ENCODE peak calls at places on chromosomes 12 and 14, in six cellular contexts. Y is astrocyte of the spinal cord, U is AG04450, R is mammary epithelial cell, L is WERI-Rb-1, Z is body of pancreas. N is an unnamed sample.

GRCh38 chr12:82688035-82688501 is 1.4 kb downstream of the TMTC2 start:
- DNase-seq in Y (peak), U (no peak), R (peak), L (no peak), Z (no peak), N (peak)

GRCh38 chr14:65228436-65228835 is 126.1 kb upstream of the MAX start:
- DNase-seq in Y (no peak), U (no peak), R (no peak), L (no peak), Z (no peak), N (no peak)

GRCh38 chr12:80493466-80493865 is 49.4 kb downstream of the PTPRQ start:
- DNase-seq in Y (no peak), U (no peak), R (no peak), L (no peak), Z (no peak), N (no peak)

GRCh38 chr12:75690556-75690955 is 179.1 kb upstream of the KRR1 start:
- DNase-seq in Y (peak), U (peak), R (peak), L (no peak), Z (no peak), N (peak)

GRCh38 chr14:21749306-21749868 is 75.8 kb upstream of the OR4E1 start:
- DNase-seq in Y (no peak), U (no peak), R (no peak), L (no peak), Z (no peak), N (no peak)

GRCh38 chr12:117148642-117149041 is 41.6 kb downstream of the FBXO21 start:
- DNase-seq in Y (no peak), U (no peak), R (no peak), L (no peak), Z (no peak), N (no peak)

GRCh38 chr12:106747973-106748436 is 26.5 kb upstream of the RIC8B start:
- DNase-seq in Y (no peak), U (no peak), R (no peak), L (no peak), Z (no peak), N (no peak)

GRCh38 chr14:33509927-33510535 is 440.8 kb downstream of the EGLN3 start:
- DNase-seq in Y (peak), U (no peak), R (peak), L (no peak), Z (no peak), N (peak)

GRCh38 chr12:82964446-82964845 is 277.7 kb downstream of the TMTC2 start:
- DNase-seq in Y (no peak), U (no peak), R (no peak), L (no peak), Z (no peak), N (no peak)

GRCh38 chr14:96089401-96089800 is 50.2 kb downstream of the C14orf132 start:
- DNase-seq in Y (no peak), U (no peak), R (no peak), L (no peak), Z (no peak), N (no peak)

GRCh38 chr12:27785882-27786570 is 6.0 kb upstream of the MANSC4 start:
- DNase-seq in Y (peak), U (peak), R (peak), L (no peak), Z (no peak), N (peak)

GRCh38 chr12:78146365-78146772 is 315.7 kb downstream of the NAV3 start:
- DNase-seq in Y (peak), U (peak), R (peak), L (no peak), Z (no peak), N (peak)

GRCh38 chr12:16482726-16483125 is 123.2 kb downstream of the LMO3 start:
- DNase-seq in Y (peak), U (no peak), R (no peak), L (no peak), Z (no peak), N (peak)

GRCh38 chr12:57491393-57492280 is 3.8 kb downstream of the MARS1 start:
- DNase-seq in Y (no peak), U (no peak), R (no peak), L (no peak), Z (no peak), N (no peak)

GRCh38 chr14:54730156-54730961 is 163.4 kb downstream of the SAMD4A start:
- DNase-seq in Y (peak), U (no peak), R (no peak), L (no peak), Z (no peak), N (peak)

GRCh38 chr12:11823043-11823442 is 173.6 kb downstream of the ETV6 start:
- DNase-seq in Y (peak), U (peak), R (no peak), L (no peak), Z (no peak), N (peak)

GRCh38 chr12:104864668-104865067 is 93.4 kb downstream of the SLC41A2 start:
- DNase-seq in Y (no peak), U (no peak), R (no peak), L (no peak), Z (no peak), N (peak)

GRCh38 chr12:110745632-110746284 is 3.1 kb upstream of the PPP1CC start:
- DNase-seq in Y (no peak), U (no peak), R (peak), L (no peak), Z (no peak), N (peak)

GRCh38 chr14:33207467-33208015 is 268.9 kb downstream of the NPAS3 start:
- DNase-seq in Y (no peak), U (no peak), R (no peak), L (no peak), Z (no peak), N (no peak)

GRCh38 chr12:26402648-26403047 is 207.3 kb downstream of the SSPN start:
- DNase-seq in Y (no peak), U (no peak), R (peak), L (no peak), Z (peak), N (no peak)

GRCh38 chr12:63266988-63267387 is 116.0 kb upstream of the AVPR1A start:
- DNase-seq in Y (no peak), U (no peak), R (no peak), L (no peak), Z (no peak), N (no peak)

GRCh38 chr14:90336985-90337384 is 5.2 kb upstream of the NRDE2 start:
- DNase-seq in Y (no peak), U (no peak), R (no peak), L (no peak), Z (no peak), N (no peak)

GRCh38 chr12:70408004-70408790 is 42.1 kb downstream of the KCNMB4 start:
- DNase-seq in Y (no peak), U (no peak), R (no peak), L (no peak), Z (no peak), N (no peak)

GRCh38 chr14:100767788-100768536 is 41.3 kb downstream of the DLK1 start:
- DNase-seq in Y (no peak), U (no peak), R (no peak), L (no peak), Z (no peak), N (no peak)

GRCh38 chr14:97874394-97874793 is 1077.2 kb downstream of the VRK1 start:
- DNase-seq in Y (no peak), U (no peak), R (no peak), L (no peak), Z (no peak), N (no peak)

GRCh38 chr12:48937170-48937569 is 11.9 kb upstream of the FKBP11 start:
- DNase-seq in Y (no peak), U (no peak), R (no peak), L (no peak), Z (no peak), N (no peak)
- TF ChIP-seq CTCF in Y (peak), U (peak), R (peak), L (peak), Z (no peak), N (no peak)

DNA sequence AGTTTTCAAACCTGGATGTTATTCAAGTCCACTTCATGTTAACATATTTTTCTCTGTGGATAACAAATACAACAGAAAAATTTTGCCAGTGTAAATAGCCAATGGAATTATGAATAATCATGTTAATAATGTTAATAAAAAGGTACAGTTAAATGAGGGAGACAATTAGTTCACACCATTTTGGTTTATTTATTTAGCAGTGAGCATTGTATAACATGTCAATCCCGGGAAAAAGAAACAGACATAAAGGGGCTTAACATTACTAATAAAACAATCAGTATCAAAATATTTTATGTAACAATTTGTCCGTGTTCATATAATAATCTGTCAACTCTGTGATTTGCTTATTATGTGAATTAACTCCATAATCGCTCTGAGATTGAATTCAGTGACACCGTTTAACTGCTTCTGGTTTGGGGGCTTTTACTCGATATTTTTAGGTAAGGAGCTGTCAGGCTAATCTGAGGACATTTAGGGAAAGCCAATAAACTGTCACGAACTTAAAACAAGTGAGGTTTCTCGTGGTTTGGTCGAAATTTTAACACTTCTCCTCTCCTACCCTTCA is 95.9 kb upstream of the HMGA2 start:
- DNase-seq in Y (no peak), U (no peak), R (no peak), L (no peak), Z (no peak), N (no peak)
- H3K4me3 ChIP-seq in Y (peak), U (peak), R (peak), L (no peak), Z (no peak), N (peak)

DNA sequence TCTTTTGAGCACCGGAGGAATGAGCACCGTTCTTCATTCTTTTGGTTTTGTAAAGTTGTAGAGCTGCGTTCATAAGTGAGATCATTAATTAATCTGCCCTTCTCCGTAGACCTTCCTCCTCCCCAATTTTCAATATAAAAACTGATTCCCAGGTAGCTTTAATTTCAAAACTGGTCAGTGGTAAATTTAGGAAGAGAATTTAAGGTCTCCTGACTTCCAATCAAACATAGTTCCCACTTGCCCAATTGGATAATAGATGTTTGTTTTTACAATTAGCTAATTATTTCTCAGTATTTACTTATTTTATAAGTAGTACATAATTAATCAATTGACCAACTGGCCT is 27.2 kb upstream of the YBX3 start:
- DNase-seq in Y (no peak), U (no peak), R (no peak), L (no peak), Z (no peak), N (no peak)
- TF ChIP-seq CTCF in Y (no peak), U (no peak), R (no peak), L (no peak), Z (no peak), N (no peak)

GRCh38 chr14:23154876-23155587 is 28.4 kb downstream of the SLC7A8 start:
- DNase-seq in Y (peak), U (peak), R (peak), L (peak), Z (peak), N (peak)
- H3K4me3 ChIP-seq in Y (no peak), U (peak), R (no peak), L (no peak), Z (no peak), N (peak)

GRCh38 chr12:127926004-127926403 is 341.0 kb upstream of the TMEM132C start:
- DNase-seq in Y (peak), U (no peak), R (no peak), L (peak), Z (no peak), N (peak)
- TF ChIP-seq CTCF in Y (peak), U (no peak), R (no peak), L (peak), Z (no peak), N (peak)

GRCh38 chr14:51539571-51540037 is 112.1 kb upstream of the FRMD6 start:
- DNase-seq in Y (peak), U (peak), R (peak), L (no peak), Z (no peak), N (peak)

GRCh38 chr14:51535443-51536044 is 116.2 kb upstream of the FRMD6 start:
- DNase-seq in Y (no peak), U (no peak), R (peak), L (no peak), Z (no peak), N (no peak)

GRCh38 chr14:51540364-51540763 is 111.3 kb upstream of the FRMD6 start:
- DNase-seq in Y (no peak), U (no peak), R (peak), L (no peak), Z (no peak), N (peak)

GRCh38 chr14:51534623-51535022 is 117.1 kb upstream of the FRMD6 start:
- DNase-seq in Y (no peak), U (no peak), R (peak), L (no peak), Z (peak), N (no peak)

DNA sequence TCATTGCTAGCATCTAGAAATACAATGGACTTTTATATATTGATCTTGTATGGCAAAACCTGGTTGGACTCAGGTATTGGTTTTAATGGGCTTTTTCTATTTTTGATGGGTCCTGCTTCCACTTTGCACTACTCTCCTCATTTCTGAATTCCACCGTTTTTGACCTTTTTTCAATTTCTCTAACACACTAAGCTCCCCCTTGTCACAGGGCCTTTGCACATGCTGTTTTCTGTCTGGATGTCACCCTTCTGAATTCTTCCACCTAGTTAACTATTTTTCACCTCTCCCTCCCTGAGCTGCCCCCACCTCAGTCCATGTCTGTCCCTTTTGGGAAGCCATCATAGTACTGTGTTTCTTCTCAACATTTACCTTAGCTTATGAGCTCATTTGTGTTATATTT is 112.7 kb upstream of the FRMD6 start:
- DNase-seq in Y (no peak), U (no peak), R (no peak), L (no peak), Z (no peak), N (no peak)
- H3K4me3 ChIP-seq in Y (no peak), U (no peak), R (no peak), L (no peak), Z (no peak), N (no peak)

DNA sequence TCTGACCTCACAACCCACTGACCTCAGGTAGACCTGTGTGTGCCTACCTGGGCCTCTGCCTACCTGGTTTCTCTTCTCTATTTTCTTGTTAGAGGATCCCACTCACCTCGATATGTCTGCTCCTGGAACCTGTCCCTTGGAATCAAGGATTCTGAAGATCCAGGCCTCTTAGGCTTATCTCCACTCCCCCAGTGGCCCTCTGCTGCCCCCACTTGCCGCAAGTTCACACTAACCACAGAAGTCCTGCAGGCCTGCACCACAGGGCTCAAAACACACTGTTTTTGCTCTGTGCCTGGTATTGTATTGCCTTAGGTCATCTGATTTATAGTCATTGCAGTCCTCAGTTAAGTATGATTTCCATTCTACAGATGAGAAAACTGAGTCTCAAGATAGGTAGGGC is 15.3 kb upstream of the NRXN3 start:
- DNase-seq in Y (no peak), U (no peak), R (no peak), L (peak), Z (no peak), N (no peak)
- TF ChIP-seq CTCF in Y (no peak), U (no peak), R (no peak), L (peak), Z (no peak), N (no peak)

GRCh38 chr12:4856556-4856955 is 53.1 kb upstream of the KCNA1 start:
- DNase-seq in Y (no peak), U (no peak), R (no peak), L (no peak), Z (no peak), N (no peak)

GRCh38 chr12:4858385-4858784 is 51.3 kb upstream of the KCNA1 start:
- DNase-seq in Y (no peak), U (no peak), R (no peak), L (peak), Z (peak), N (no peak)

GRCh38 chr12:4859478-4860210 is 50.1 kb upstream of the KCNA1 start:
- DNase-seq in Y (no peak), U (no peak), R (no peak), L (no peak), Z (no peak), N (no peak)

GRCh38 chr12:4855121-4855924 is 54.4 kb upstream of the KCNA1 start:
- DNase-seq in Y (peak), U (peak), R (peak), L (peak), Z (peak), N (peak)

DNA sequence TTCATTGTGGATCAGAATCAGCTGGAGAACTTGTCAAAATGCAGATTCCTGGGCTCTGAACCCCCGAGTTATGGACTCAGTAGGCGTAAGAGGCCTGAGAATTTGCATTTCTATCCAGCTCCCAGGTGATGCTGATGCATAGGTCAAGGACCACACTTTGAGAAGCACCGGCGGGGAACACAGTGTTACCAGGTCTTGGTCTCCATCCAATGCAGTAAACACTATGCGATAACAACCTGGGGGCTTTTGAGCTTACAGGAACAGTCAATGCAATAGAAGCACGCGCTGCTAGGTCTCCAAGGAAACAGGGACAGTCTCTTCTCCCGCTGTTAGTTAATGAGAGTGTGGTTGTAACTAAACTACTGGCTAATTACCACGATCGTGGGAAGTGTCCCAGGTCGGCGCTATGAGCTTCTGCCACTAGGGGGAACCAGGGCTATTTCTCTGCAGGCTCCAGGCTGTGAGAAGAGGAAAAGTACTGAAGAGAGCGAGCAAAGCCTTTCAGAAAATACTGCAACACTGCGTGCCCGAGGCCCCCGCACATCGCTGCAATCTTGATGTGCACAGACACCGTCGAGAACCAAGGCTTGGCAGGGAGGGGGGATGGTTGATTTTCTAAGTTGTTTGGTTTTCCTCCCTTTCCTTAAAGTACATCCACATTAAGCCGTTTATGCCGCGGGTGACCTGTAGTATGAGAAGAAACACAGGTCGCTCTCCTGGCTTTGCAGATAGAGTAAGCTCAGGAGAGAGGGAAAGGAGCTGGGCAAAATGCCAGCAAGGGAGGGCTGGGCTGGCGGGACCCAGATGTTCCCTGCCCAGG is 52.0 kb upstream of the KCNA1 start:
- DNase-seq in Y (peak), U (peak), R (peak), L (peak), Z (peak), N (peak)
- H3K4me3 ChIP-seq in Y (no peak), U (no peak), R (no peak), L (peak), Z (no peak), N (no peak)

DNA sequence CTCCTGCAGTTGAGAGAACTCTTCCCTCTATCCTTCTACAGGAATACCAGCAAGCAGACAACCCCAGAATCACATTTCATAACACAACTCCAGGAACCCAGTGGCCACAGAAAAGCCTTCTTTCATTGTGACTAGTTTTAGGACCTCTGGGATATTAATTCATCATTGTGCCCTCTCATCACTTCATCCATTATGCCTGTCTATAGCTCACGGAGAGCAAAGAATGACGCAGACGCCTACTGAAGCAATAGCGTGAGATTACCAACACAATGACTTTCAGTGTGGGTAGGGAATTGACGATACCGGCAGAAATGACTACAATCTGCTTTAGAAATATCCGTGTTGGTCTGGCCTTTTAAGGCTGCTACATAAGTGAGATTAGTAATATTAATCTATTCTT is 158.1 kb upstream of the FOXG1 start:
- DNase-seq in Y (peak), U (no peak), R (no peak), L (no peak), Z (no peak), N (no peak)
- TF ChIP-seq CTCF in Y (no peak), U (no peak), R (no peak), L (no peak), Z (no peak), N (no peak)